ENCODE peak calls at places on chromosome 1, in six cellular contexts. Q is endothelial cell of umbilical vein, X is uterus, J is body of pancreas, P is esophagus squamous epithelium, T is heart right ventricle. K is an unnamed sample.

GRCh38 chr1:33137800-33138199 is 44.0 kb downstream of the TRIM62 start:
- DNase-seq in T (peak), X (no peak), Q (peak), J (peak), P (no peak), K (no peak)

GRCh38 chr1:10733967-10734366 is 62.5 kb downstream of the CASZ1 start:
- DNase-seq in P (no peak), X (no peak), J (no peak), T (no peak), Q (no peak), K (no peak)

GRCh38 chr1:43552813-43553212 is 22.1 kb downstream of the PTPRF start:
- DNase-seq in X (peak), T (peak), Q (no peak), P (no peak), J (peak), K (no peak)

GRCh38 chr1:177355575-177355974 is 184.8 kb downstream of the BRINP2 start:
- DNase-seq in T (no peak), X (no peak), Q (peak), P (no peak), J (peak), K (peak)

GRCh38 chr1:115727706-115728249 is 40.7 kb downstream of the CASQ2 start:
- DNase-seq in T (peak), P (no peak), X (peak), J (peak), Q (no peak), K (peak)

GRCh38 chr1:198932351-198932991 is 293.6 kb downstream of the PTPRC start:
- DNase-seq in J (no peak), Q (peak), X (no peak), T (no peak), P (no peak), K (no peak)

GRCh38 chr1:9145021-9145668 is 16.2 kb upstream of the GPR157 start:
- DNase-seq in Q (no peak), J (no peak), T (no peak), P (no peak), X (no peak), K (no peak)

GRCh38 chr1:209368864-209369598 is 214.5 kb upstream of the CAMK1G start:
- DNase-seq in T (no peak), Q (no peak), J (peak), P (no peak), X (peak), K (no peak)

GRCh38 chr1:115062542-115063004 is 26.7 kb downstream of the TSPAN2 start:
- DNase-seq in X (no peak), J (peak), P (peak), T (peak), Q (peak), K (no peak)

GRCh38 chr1:25727819-25728286 is 72.1 kb upstream of the SELENON start:
- DNase-seq in P (no peak), T (peak), X (peak), Q (peak), J (peak), K (peak)

DNA sequence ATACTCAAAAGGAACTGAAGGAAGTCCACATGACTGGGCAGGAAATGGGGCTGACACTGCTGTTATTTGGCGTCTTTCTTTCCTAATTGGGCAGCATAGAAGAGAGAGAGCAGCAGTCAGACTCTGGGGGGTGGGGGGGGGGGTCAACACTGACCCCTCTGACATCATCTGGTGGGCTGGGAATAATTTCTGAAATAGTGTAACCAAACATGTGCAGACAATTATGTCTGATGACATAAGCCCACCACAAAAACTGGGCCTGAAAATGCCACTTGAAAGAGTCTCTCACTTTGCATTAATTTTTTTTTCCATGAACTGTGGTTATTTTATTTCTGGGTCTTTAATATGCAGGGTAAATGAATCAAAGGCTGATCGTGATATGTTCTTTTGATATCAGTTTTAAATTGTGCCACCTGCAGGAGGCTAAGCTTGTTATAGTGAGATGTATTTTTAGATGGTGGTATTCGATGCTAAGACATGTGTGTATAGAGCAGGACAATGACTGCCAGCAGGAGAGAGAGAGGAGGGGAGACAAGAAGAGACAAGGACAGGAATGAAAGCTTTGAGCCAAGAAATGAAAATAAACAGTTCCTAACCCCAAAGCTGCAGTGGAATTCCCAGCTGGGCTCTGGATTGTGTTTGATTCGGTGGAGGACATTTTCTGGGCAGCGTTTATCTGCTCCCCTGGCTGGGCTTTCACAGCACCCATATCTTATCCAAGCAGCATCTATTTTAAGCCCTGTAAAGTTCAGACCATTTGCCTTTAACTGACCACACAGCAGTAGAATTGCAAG is 264.7 kb downstream of the PBX1 start:
- DNase-seq in Q (no peak), J (no peak), P (no peak), T (no peak), X (peak), K (no peak)
- TF ChIP-seq CTCF in Q (no peak), J (no peak), P (no peak), T (peak), X (no peak), K (no peak)

GRCh38 chr1:101115112-101115511 is 89.5 kb upstream of the DPH5 start:
- DNase-seq in P (no peak), X (no peak), Q (no peak), T (no peak), J (no peak), K (no peak)
- H3K27ac ChIP-seq in P (no peak), X (no peak), Q (no peak), T (no peak), J (no peak), K (no peak)

GRCh38 chr1:2132222-2133038 is 62.1 kb downstream of the FAAP20 start:
- DNase-seq in J (peak), T (peak), Q (peak), X (peak), P (no peak), K (peak)
- TF ChIP-seq CTCF in J (peak), T (peak), Q (peak), X (peak), P (no peak), K (peak)

DNA sequence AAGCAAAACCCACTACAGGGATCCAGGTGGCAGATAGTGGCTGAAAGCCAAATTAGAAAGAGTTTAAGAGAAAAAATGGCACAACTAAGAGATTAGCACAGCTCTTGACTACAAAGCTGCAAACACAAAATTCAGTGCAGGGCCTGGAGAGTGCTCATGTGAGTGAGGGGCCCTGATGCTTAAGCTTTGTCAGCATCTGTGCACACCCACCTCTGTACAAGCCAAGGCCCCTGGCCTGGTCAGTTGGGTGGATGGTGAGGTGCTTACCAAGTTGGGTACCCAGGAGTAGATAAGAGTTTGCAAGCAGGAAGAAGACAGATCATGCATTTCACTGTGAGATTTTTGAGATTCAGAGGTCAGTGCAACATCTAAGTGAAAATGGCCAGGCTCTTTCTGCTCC is 62.7 kb upstream of the ATP1B1 start:
- DNase-seq in X (no peak), J (no peak), Q (no peak), P (no peak), T (no peak), K (no peak)
- H3K27ac ChIP-seq in X (no peak), J (no peak), Q (no peak), P (no peak), T (no peak), K (no peak)

GRCh38 chr1:155966135-155966534 is 12.2 kb downstream of the ARHGEF2 start:
- DNase-seq in Q (no peak), J (no peak), T (no peak), P (no peak), X (no peak), K (no peak)
- TF ChIP-seq CTCF in Q (peak), J (no peak), T (peak), P (no peak), X (no peak), K (no peak)

GRCh38 chr1:201501812-201502510 is 5.0 kb downstream of the CSRP1 start:
- DNase-seq in P (no peak), Q (no peak), J (peak), X (peak), T (no peak), K (no peak)
- H3K27ac ChIP-seq in P (peak), Q (peak), J (peak), X (peak), T (peak), K (peak)

GRCh38 chr1:91510754-91511153 is 10.1 kb downstream of the CDC7 start:
- DNase-seq in J (no peak), P (no peak), Q (no peak), X (no peak), T (no peak), K (no peak)

GRCh38 chr1:91515994-91516393 is 15.3 kb downstream of the CDC7 start:
- DNase-seq in Q (no peak), J (no peak), X (no peak), P (no peak), T (no peak), K (no peak)

GRCh38 chr1:91507330-91507729 is 6.7 kb downstream of the CDC7 start:
- DNase-seq in P (no peak), T (no peak), Q (no peak), X (no peak), J (no peak), K (no peak)

GRCh38 chr1:91511386-91511785 is 10.7 kb downstream of the CDC7 start:
- DNase-seq in J (no peak), X (no peak), P (no peak), Q (peak), T (no peak), K (no peak)

DNA sequence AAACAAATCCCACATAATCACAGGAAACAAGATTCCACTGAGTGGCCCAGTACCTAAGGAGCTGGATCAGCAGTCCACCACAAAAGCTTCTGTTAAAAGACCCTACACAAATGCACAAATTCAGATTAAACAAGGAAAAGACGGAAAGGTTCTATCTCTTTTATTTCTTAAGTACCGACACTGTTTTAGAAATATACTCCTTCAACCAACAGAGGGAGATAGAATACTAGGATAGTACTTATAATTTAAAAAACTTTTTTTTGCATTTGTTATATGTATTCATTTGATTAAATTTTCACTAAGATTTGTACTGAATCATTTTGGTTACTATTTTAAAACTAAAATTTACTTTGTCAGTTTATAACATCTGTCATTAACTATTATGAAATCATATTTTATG is 12.5 kb downstream of the CDC7 start:
- DNase-seq in T (no peak), J (no peak), Q (peak), X (no peak), P (no peak), K (no peak)
- TF ChIP-seq CTCF in T (peak), J (peak), Q (no peak), X (peak), P (peak), K (peak)

GRCh38 chr1:118987431-118988185 is 535 bp downstream of the TBX15 start:
- DNase-seq in P (no peak), X (no peak), T (no peak), J (no peak), Q (no peak), K (no peak)
- H3K27ac ChIP-seq in P (no peak), X (no peak), T (peak), J (no peak), Q (no peak), K (no peak)

DNA sequence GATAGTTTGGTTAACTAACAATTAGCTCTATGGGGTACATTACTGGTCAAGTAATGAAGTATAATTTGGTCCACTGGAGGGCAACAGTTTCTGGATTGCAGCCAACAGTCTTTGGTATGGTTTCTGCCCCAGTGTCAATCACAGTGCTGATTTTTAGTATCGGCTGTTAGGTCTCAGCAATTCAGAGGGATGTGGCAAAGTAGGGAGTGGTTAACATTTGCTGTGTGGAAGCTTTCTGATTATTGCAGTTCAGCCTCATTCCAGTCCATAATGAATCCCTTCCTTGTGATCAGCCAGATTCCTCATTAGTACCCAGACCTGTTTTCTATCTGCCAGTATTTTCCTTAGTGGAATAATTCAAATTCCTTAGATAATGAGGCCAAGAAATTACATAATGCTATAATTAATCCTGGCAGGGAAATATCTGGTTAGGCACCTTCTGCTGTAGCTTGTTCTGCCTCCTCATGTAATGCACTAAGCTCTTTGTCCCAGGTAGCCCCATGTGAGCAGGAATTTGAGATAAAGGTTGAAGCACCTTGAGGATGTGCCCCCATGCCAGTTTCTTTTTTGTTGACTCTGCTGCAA is 14.0 kb downstream of the F3 start:
- DNase-seq in X (no peak), P (no peak), Q (peak), T (no peak), J (peak), K (no peak)
- TF ChIP-seq CTCF in X (no peak), P (no peak), Q (no peak), T (peak), J (peak), K (no peak)